ENCODE peak calls at places on chromosomes 16 and 17, in seven cellular contexts. D, N, A, W, P, G and V are unnamed samples.

GRCh38 chr17:77508047-77508715 is 367.4 kb downstream of the SEC14L1 start:
- DNase-seq in D (no peak), N (no peak), A (no peak), W (no peak), P (peak; percentile 7), G (no peak), V (no peak)

GRCh38 chr16:88533945-88534641 is 36.1 kb upstream of the ZC3H18 start:
- DNase-seq in D (peak; percentile 79), N (peak; percentile 38), A (peak; percentile 11), W (no peak), P (peak; percentile 83), G (peak; percentile 85), V (no peak)

GRCh38 chr17:8631554-8631877 is 991 bp upstream of the MYH10 start:
- DNase-seq in D (no peak), N (peak; percentile 16), A (no peak), W (peak; percentile 48), P (no peak), G (no peak), V (no peak)

GRCh38 chr17:27793168-27793905 is 7.0 kb downstream of the NOS2 start:
- DNase-seq in D (peak; percentile 4), N (no peak), A (peak; percentile 10), W (no peak), P (peak; percentile 55), G (no peak), V (no peak)

GRCh38 chr17:3282901-3283300 is 15.3 kb downstream of the OR3A1 start:
- DNase-seq in D (no peak), N (no peak), A (no peak), W (no peak), P (no peak), G (no peak), V (no peak)

GRCh38 chr16:30003670-30004423 is 7.0 kb downstream of the DOC2A start:
- DNase-seq in D (no peak), N (no peak), A (peak; percentile 7), W (no peak), P (no peak), G (no peak), V (no peak)

GRCh38 chr17:79220715-79221291 is 146.2 kb downstream of the ENGASE start:
- DNase-seq in D (no peak), N (no peak), A (peak; percentile 53), W (peak; percentile 53), P (no peak), G (peak; percentile 25), V (no peak)

GRCh38 chr16:89375021-89375420 is 115.3 kb downstream of the ANKRD11 start:
- DNase-seq in D (peak; percentile 41), N (no peak), A (peak; percentile 47), W (peak; percentile 74), P (no peak), G (no peak), V (no peak)

GRCh38 chr17:78875331-78875730 is 27.7 kb downstream of the CEP295NL start:
- DNase-seq in D (no peak), N (no peak), A (no peak), W (no peak), P (no peak), G (no peak), V (no peak)

GRCh38 chr16:49282690-49283375 is 1.2 kb upstream of the CBLN1 start:
- DNase-seq in D (no peak), N (no peak), A (peak; percentile 91), W (peak; percentile 76), P (no peak), G (no peak), V (no peak)

GRCh38 chr16:1812732-1813163 is 13.9 kb downstream of the HAGH start:
- DNase-seq in D (peak; percentile 58), N (peak; percentile 38), A (peak; percentile 79), W (peak; percentile 78), P (peak; percentile 41), G (peak; percentile 79), V (peak; percentile 82)

GRCh38 chr16:19110537-19111391 is 3.0 kb upstream of the ITPRIPL2 start:
- DNase-seq in D (no peak), N (no peak), A (no peak), W (no peak), P (no peak), G (no peak), V (no peak)

GRCh38 chr16:67923414-67924127 is 8.1 kb downstream of the CTRL start:
- DNase-seq in D (no peak), N (no peak), A (peak; percentile 7), W (peak; percentile 92), P (no peak), G (no peak), V (no peak)

GRCh38 chr17:80441598-80442304 is 26.8 kb downstream of the ENDOV start:
- DNase-seq in D (no peak), N (no peak), A (no peak), W (peak; percentile 31), P (no peak), G (no peak), V (no peak)

GRCh38 chr17:74085434-74085833 is 118.0 kb upstream of the RPL38 start:
- DNase-seq in D (no peak), N (no peak), A (no peak), W (no peak), P (no peak), G (no peak), V (no peak)

GRCh38 chr16:89495121-89495520 is 4.8 kb upstream of the ANKRD11 start:
- DNase-seq in D (peak; percentile 32), N (peak; percentile 61), A (no peak), W (no peak), P (no peak), G (no peak), V (no peak)

GRCh38 chr17:16483021-16483645 is 8.9 kb downstream of the LRRC75A start:
- DNase-seq in D (no peak), N (no peak), A (no peak), W (no peak), P (no peak), G (no peak), V (no peak)

GRCh38 chr16:23729503-23730424 is 16.7 kb upstream of the ERN2 start:
- DNase-seq in D (peak; percentile 19), N (peak; percentile 17), A (peak; percentile 32), W (no peak), P (no peak), G (peak; percentile 74), V (no peak)

GRCh38 chr17:79413591-79413990 is 197.3 kb downstream of the RBFOX3 start:
- DNase-seq in D (no peak), N (no peak), A (no peak), W (peak; percentile 90), P (no peak), G (no peak), V (no peak)

GRCh38 chr17:67431210-67432015 is 54.3 kb downstream of the PITPNC1 start:
- DNase-seq in D (peak; percentile 94), N (peak; percentile 88), A (no peak), W (no peak), P (no peak), G (no peak), V (no peak)